ENCODE peak calls at places on chromosomes 4 and X, in four cellular contexts. One of them, this sample, is unnamed.

GRCh38 chr4:153427363-153428071 is 38.6 kb upstream of the TMEM131L start:
- DNase-seq in cardiac muscle cell: peak; percentile 66
- DNase-seq in Peyer's patch: no peak
- DNase-seq in keratinocyte: no peak
- DNase-seq in this sample: no peak

GRCh38 chr4:158371158-158371557 is 150.5 kb upstream of the RXFP1 start:
- DNase-seq in cardiac muscle cell: peak; percentile 55
- DNase-seq in Peyer's patch: no peak
- DNase-seq in keratinocyte: no peak
- DNase-seq in this sample: no peak

GRCh38 chr4:111923786-111924185 is 221.5 kb upstream of the FAM241A start:
- DNase-seq in cardiac muscle cell: no peak
- DNase-seq in Peyer's patch: no peak
- DNase-seq in keratinocyte: no peak
- DNase-seq in this sample: no peak

GRCh38 chrX:153966283-153966688 is 5.3 kb downstream of the HCFC1 start:
- DNase-seq in cardiac muscle cell: no peak
- DNase-seq in Peyer's patch: no peak
- DNase-seq in keratinocyte: no peak
- DNase-seq in this sample: no peak

GRCh38 chrX:43349363-43349762 is 306.7 kb upstream of the MAOA start:
- DNase-seq in cardiac muscle cell: peak; percentile 28
- DNase-seq in Peyer's patch: peak; percentile 69
- DNase-seq in keratinocyte: peak; percentile 2
- DNase-seq in this sample: peak; percentile 47

GRCh38 chr4:139568206-139568969 is 12.4 kb upstream of the SETD7 start:
- DNase-seq in cardiac muscle cell: peak; percentile 53
- DNase-seq in Peyer's patch: peak; percentile 25
- DNase-seq in keratinocyte: no peak
- DNase-seq in this sample: no peak

GRCh38 chr4:172842759-172843158 is 325.9 kb upstream of the GALNT7 start:
- DNase-seq in cardiac muscle cell: no peak
- DNase-seq in Peyer's patch: no peak
- DNase-seq in keratinocyte: no peak
- DNase-seq in this sample: peak; percentile 73

GRCh38 chr4:119286377-119287002 is 35.4 kb downstream of the FABP2 start:
- DNase-seq in cardiac muscle cell: peak; percentile 83
- DNase-seq in Peyer's patch: peak; percentile 49
- DNase-seq in keratinocyte: no peak
- DNase-seq in this sample: peak; percentile 51

GRCh38 chr4:177322881-177323280 is 13.2 kb downstream of the NEIL3 start:
- DNase-seq in cardiac muscle cell: peak; percentile 43
- DNase-seq in Peyer's patch: no peak
- DNase-seq in keratinocyte: no peak
- DNase-seq in this sample: no peak

GRCh38 chr4:780730-781492 is 45.0 kb downstream of the CPLX1 start:
- DNase-seq in cardiac muscle cell: no peak
- DNase-seq in Peyer's patch: no peak
- DNase-seq in keratinocyte: no peak
- DNase-seq in this sample: no peak

GRCh38 chr4:106569151-106570029 is 200.8 kb upstream of the GIMD1 start:
- DNase-seq in cardiac muscle cell: no peak
- DNase-seq in Peyer's patch: no peak
- DNase-seq in keratinocyte: no peak
- DNase-seq in this sample: no peak

GRCh38 chr4:55530167-55530566 is 16.5 kb downstream of the CLOCK start:
- DNase-seq in cardiac muscle cell: no peak
- DNase-seq in Peyer's patch: no peak
- DNase-seq in keratinocyte: no peak
- DNase-seq in this sample: no peak

GRCh38 chr4:71241467-71242401 is 97.1 kb upstream of the SLC4A4 start:
- DNase-seq in cardiac muscle cell: no peak
- DNase-seq in Peyer's patch: no peak
- DNase-seq in keratinocyte: no peak
- DNase-seq in this sample: no peak

GRCh38 chrX:103253608-103254007 is 1.3 kb downstream of the TCEAL8 start:
- DNase-seq in cardiac muscle cell: peak; percentile 23
- DNase-seq in Peyer's patch: no peak
- DNase-seq in keratinocyte: no peak
- DNase-seq in this sample: no peak

GRCh38 chrX:3609800-3610199 is 103.6 kb downstream of the PRKX start:
- DNase-seq in cardiac muscle cell: peak; percentile 48
- DNase-seq in Peyer's patch: no peak
- DNase-seq in keratinocyte: no peak
- DNase-seq in this sample: no peak

GRCh38 chr4:142817442-142817841 is 28.7 kb downstream of the INPP4B start:
- DNase-seq in cardiac muscle cell: peak; percentile 93
- DNase-seq in Peyer's patch: no peak
- DNase-seq in keratinocyte: peak; percentile 33
- DNase-seq in this sample: no peak

GRCh38 chrX:8629871-8630270 is 102.1 kb downstream of the ANOS1 start:
- DNase-seq in cardiac muscle cell: peak; percentile 48
- DNase-seq in Peyer's patch: no peak
- DNase-seq in keratinocyte: peak; percentile 36
- DNase-seq in this sample: no peak

GRCh38 chr4:178937130-178937529 is 1494.9 kb upstream of the AGA start:
- DNase-seq in cardiac muscle cell: no peak
- DNase-seq in Peyer's patch: no peak
- DNase-seq in keratinocyte: no peak
- DNase-seq in this sample: no peak

GRCh38 chrX:17812763-17813162 is 48.3 kb downstream of the RAI2 start:
- DNase-seq in cardiac muscle cell: peak; percentile 7
- DNase-seq in Peyer's patch: no peak
- DNase-seq in keratinocyte: no peak
- DNase-seq in this sample: no peak

GRCh38 chr4:106502106-106502699 is 133.6 kb upstream of the GIMD1 start:
- DNase-seq in cardiac muscle cell: peak; percentile 71
- DNase-seq in Peyer's patch: peak; percentile 81
- DNase-seq in keratinocyte: peak; percentile 7
- DNase-seq in this sample: peak; percentile 70

GRCh38 chrX:15236146-15236545 is 33.7 kb downstream of the ASB9 start:
- DNase-seq in cardiac muscle cell: no peak
- DNase-seq in Peyer's patch: no peak
- DNase-seq in keratinocyte: no peak
- DNase-seq in this sample: no peak

GRCh38 chr4:14783011-14783877 is 219.0 kb upstream of the CPEB2 start:
- DNase-seq in cardiac muscle cell: no peak
- DNase-seq in Peyer's patch: no peak
- DNase-seq in keratinocyte: peak; percentile 87
- DNase-seq in this sample: no peak

GRCh38 chr4:950136-951020 is 18.1 kb downstream of the TMEM175 start:
- DNase-seq in cardiac muscle cell: no peak
- DNase-seq in Peyer's patch: peak; percentile 38
- DNase-seq in keratinocyte: no peak
- DNase-seq in this sample: peak; percentile 7

GRCh38 chrX:136170109-136170800 is 22.9 kb downstream of the FHL1 start:
- DNase-seq in cardiac muscle cell: peak; percentile 63
- DNase-seq in Peyer's patch: no peak
- DNase-seq in keratinocyte: no peak
- DNase-seq in this sample: no peak

GRCh38 chr4:9811796-9812195 is 30.4 kb downstream of the DRD5 start:
- DNase-seq in cardiac muscle cell: no peak
- DNase-seq in Peyer's patch: no peak
- DNase-seq in keratinocyte: no peak
- DNase-seq in this sample: no peak

GRCh38 chrX:119502727-119503483 is 34.7 kb downstream of the SLC25A5 start:
- DNase-seq in cardiac muscle cell: peak; percentile 33
- DNase-seq in Peyer's patch: peak; percentile 87
- DNase-seq in keratinocyte: no peak
- DNase-seq in this sample: no peak

GRCh38 chr4:115357767-115358166 is 244.3 kb upstream of the NDST4 start:
- DNase-seq in cardiac muscle cell: no peak
- DNase-seq in Peyer's patch: no peak
- DNase-seq in keratinocyte: no peak
- DNase-seq in this sample: no peak

GRCh38 chrX:106170318-106170717 is 2.2 kb downstream of the PWWP3B start:
- DNase-seq in cardiac muscle cell: peak; percentile 49
- DNase-seq in Peyer's patch: no peak
- DNase-seq in keratinocyte: no peak
- DNase-seq in this sample: no peak

GRCh38 chr4:87896020-87896621 is 63.4 kb downstream of the MEPE start:
- DNase-seq in cardiac muscle cell: peak; percentile 88
- DNase-seq in Peyer's patch: no peak
- DNase-seq in keratinocyte: peak; percentile 76
- DNase-seq in this sample: no peak

GRCh38 chrX:97402333-97402732 is 518.6 kb downstream of the RPA4 start:
- DNase-seq in cardiac muscle cell: peak; percentile 35
- DNase-seq in Peyer's patch: no peak
- DNase-seq in keratinocyte: no peak
- DNase-seq in this sample: no peak

GRCh38 chr4:15455290-15455689 is 14.4 kb upstream of the CC2D2A start:
- DNase-seq in cardiac muscle cell: peak; percentile 89
- DNase-seq in Peyer's patch: peak; percentile 51
- DNase-seq in keratinocyte: no peak
- DNase-seq in this sample: no peak

GRCh38 chrX:47723689-47724088 is 64.7 kb upstream of the UXT start:
- DNase-seq in cardiac muscle cell: no peak
- DNase-seq in Peyer's patch: no peak
- DNase-seq in keratinocyte: no peak
- DNase-seq in this sample: no peak

GRCh38 chr4:87353592-87353991 is 30.9 kb upstream of the HSD17B13 start:
- DNase-seq in cardiac muscle cell: peak; percentile 71
- DNase-seq in Peyer's patch: no peak
- DNase-seq in keratinocyte: no peak
- DNase-seq in this sample: peak; percentile 45

GRCh38 chr4:151013944-151014343 is 1.1 kb downstream of the LRBA start:
- DNase-seq in cardiac muscle cell: no peak
- DNase-seq in Peyer's patch: no peak
- DNase-seq in keratinocyte: no peak
- DNase-seq in this sample: no peak

GRCh38 chr4:151014521-151015457 is at the start of gene LRBA:
- DNase-seq in cardiac muscle cell: peak; percentile 45
- DNase-seq in Peyer's patch: peak; percentile 95
- DNase-seq in keratinocyte: no peak
- DNase-seq in this sample: peak; percentile 93

GRCh38 chr4:151013491-151013890 is 1.6 kb downstream of the LRBA start:
- DNase-seq in cardiac muscle cell: no peak
- DNase-seq in Peyer's patch: no peak
- DNase-seq in keratinocyte: no peak
- DNase-seq in this sample: no peak

GRCh38 chr4:151012836-151013235 is 2.2 kb downstream of the LRBA start:
- DNase-seq in cardiac muscle cell: no peak
- DNase-seq in Peyer's patch: peak; percentile 65
- DNase-seq in keratinocyte: no peak
- DNase-seq in this sample: peak; percentile 51

GRCh38 chr4:151012376-151012775 is 2.7 kb downstream of the LRBA start:
- DNase-seq in cardiac muscle cell: no peak
- DNase-seq in Peyer's patch: no peak
- DNase-seq in keratinocyte: no peak
- DNase-seq in this sample: no peak
- H3K4me1 ChIP-seq in cardiac muscle cell: peaks cover 15% of the 10 kb centered on the region
- H3K4me1 ChIP-seq in Peyer's patch: no peaks in the 10 kb centered on the region
- H3K4me1 ChIP-seq in keratinocyte: peaks cover 7% of the 10 kb centered on the region
- H3K4me1 ChIP-seq in this sample: peaks cover 5% of the 10 kb centered on the region

DNA sequence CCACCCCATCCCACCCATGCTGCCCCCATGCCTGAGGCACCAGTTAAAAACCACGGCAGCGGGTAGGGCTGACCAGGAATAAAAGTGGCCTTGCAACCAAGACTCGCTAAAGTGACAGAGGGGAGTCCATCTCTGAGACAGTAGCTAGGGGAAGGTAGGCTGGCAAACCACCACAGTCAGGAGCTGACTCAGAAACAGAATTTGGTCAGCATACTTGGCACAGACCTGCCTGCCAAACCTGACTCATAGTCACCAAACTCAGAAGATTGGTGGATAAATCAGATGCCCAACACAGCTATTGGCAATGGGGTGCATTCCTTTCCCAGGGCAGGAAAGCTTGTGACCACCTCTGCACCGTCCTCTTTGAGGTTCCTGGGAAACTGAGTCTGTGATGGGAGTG is 193.8 kb downstream of the BCOR start:
- DNase-seq in cardiac muscle cell: peak; percentile 19
- DNase-seq in Peyer's patch: no peak
- DNase-seq in keratinocyte: peak; percentile 36
- DNase-seq in this sample: no peak
- H3K4me1 ChIP-seq in cardiac muscle cell: peaks cover 40% of the 10 kb centered on the region
- H3K4me1 ChIP-seq in Peyer's patch: no peaks in the 10 kb centered on the region
- H3K4me1 ChIP-seq in keratinocyte: peaks cover 40% of the 10 kb centered on the region
- H3K4me1 ChIP-seq in this sample: no peaks in the 10 kb centered on the region

GRCh38 chr4:53781614-53782467 is 190.6 kb upstream of the LNX1 start:
- DNase-seq in cardiac muscle cell: no peak
- DNase-seq in Peyer's patch: no peak
- DNase-seq in keratinocyte: no peak
- DNase-seq in this sample: no peak
- H3K4me1 ChIP-seq in cardiac muscle cell: no peaks in the 10 kb centered on the region
- H3K4me1 ChIP-seq in Peyer's patch: no peaks in the 10 kb centered on the region
- H3K4me1 ChIP-seq in keratinocyte: no peaks in the 10 kb centered on the region
- H3K4me1 ChIP-seq in this sample: no peaks in the 10 kb centered on the region

GRCh38 chr4:104418313-104418712 is 76.4 kb downstream of the CXXC4 start:
- DNase-seq in cardiac muscle cell: no peak
- DNase-seq in Peyer's patch: no peak
- DNase-seq in keratinocyte: no peak
- DNase-seq in this sample: no peak
- H3K4me1 ChIP-seq in cardiac muscle cell: peaks cover 16% of the 10 kb centered on the region
- H3K4me1 ChIP-seq in Peyer's patch: no peaks in the 10 kb centered on the region
- H3K4me1 ChIP-seq in keratinocyte: no peaks in the 10 kb centered on the region
- H3K4me1 ChIP-seq in this sample: no peaks in the 10 kb centered on the region

This sample was measured in HAP-1.